ENCODE peak calls at places on chromosome 22, in nine cellular contexts. H is lung microvascular endothelial cell; Q is effector CD4-positive, alpha-beta T cell; G is activated T-helper 1 cell treated with anti-CD3 and anti-CD28 coated beads, Interleukin-2, amount 50 U/mL, for 16 hours; J is HEK293T; M is SW 1271; S is NCI-H524; L is mucosa of gallbladder; A is right atrium auricular region. T is an unnamed sample.

GRCh38 chr22:44587004-44587793 is 89.2 kb upstream of the RTL6 start:
- DNase-seq in H (peak), Q (no peak), G (no peak), J (no peak), M (no peak), S (peak), L (no peak), A (no peak), T (no peak)

GRCh38 chr22:35275580-35275979 is 18.3 kb downstream of the HMGXB4 start:
- DNase-seq in H (no peak), Q (no peak), G (no peak), J (no peak), M (peak), S (no peak), L (no peak), A (no peak), T (no peak)

GRCh38 chr22:39388261-39389011 is 11.1 kb upstream of the TAB1 start:
- DNase-seq in H (peak), Q (no peak), G (peak), J (peak), M (peak), S (peak), L (peak), A (peak), T (peak)

GRCh38 chr22:38239101-38239761 is 33.6 kb downstream of the TMEM184B start:
- DNase-seq in H (peak), Q (no peak), G (no peak), J (no peak), M (peak), S (peak), L (peak), A (no peak), T (peak)

GRCh38 chr22:24087071-24087795 is 76.1 kb downstream of the CABIN1 start:
- DNase-seq in H (no peak), Q (no peak), G (no peak), J (no peak), M (no peak), S (no peak), L (no peak), A (no peak), T (no peak)

GRCh38 chr22:37314315-37315046 is 32.2 kb downstream of the CYTH4 start:
- DNase-seq in H (no peak), Q (no peak), G (no peak), J (no peak), M (no peak), S (no peak), L (no peak), A (no peak), T (no peak)

GRCh38 chr22:49507607-49508292 is 319.9 kb downstream of the BRD1 start:
- DNase-seq in H (no peak), Q (no peak), G (no peak), J (no peak), M (no peak), S (no peak), L (no peak), A (no peak), T (no peak)

GRCh38 chr22:37210041-37210803 is 2.1 kb downstream of the SSTR3 start:
- DNase-seq in H (no peak), Q (no peak), G (no peak), J (no peak), M (no peak), S (no peak), L (no peak), A (no peak), T (no peak)